ENCODE peak calls at places on chromosomes 1 and 21, in four cellular contexts. I is HCT116, Q is OCI-LY7, C is GM23248. P is an unnamed sample.

GRCh38 chr1:67575861-67576260 is 109.1 kb upstream of the GADD45A start:
- DNase-seq in I (no peak), Q (no peak), C (peak), P (no peak)

GRCh38 chr1:22275626-22276395 is 132.9 kb upstream of the WNT4 start:
- DNase-seq in I (peak), Q (peak), C (peak), P (peak)

GRCh38 chr1:163166886-163167555 is 35.7 kb downstream of the RGS5 start:
- DNase-seq in I (no peak), Q (no peak), C (peak), P (no peak)

GRCh38 chr1:162687870-162688269 is 55.6 kb downstream of the DDR2 start:
- DNase-seq in I (no peak), Q (no peak), C (peak), P (no peak)

GRCh38 chr1:172147541-172147940 is 272.9 kb upstream of the C1orf105 start:
- DNase-seq in I (no peak), Q (no peak), C (no peak), P (no peak)

GRCh38 chr1:234926574-234927311 is 201.9 kb downstream of the TOMM20 start:
- DNase-seq in I (no peak), Q (peak), C (no peak), P (no peak)

GRCh38 chr1:155086182-155086741 is 7.6 kb downstream of the EFNA3 start:
- DNase-seq in I (no peak), Q (peak), C (peak), P (peak)

GRCh38 chr1:190084552-190084951 is 393.1 kb downstream of the BRINP3 start:
- DNase-seq in I (peak), Q (peak), C (no peak), P (peak)

GRCh38 chr21:25126564-25126963 is 480.7 kb downstream of the MRPL39 start:
- DNase-seq in I (no peak), Q (no peak), C (no peak), P (no peak)

GRCh38 chr1:39525366-39526165 is 34.1 kb downstream of the BMP8A start:
- DNase-seq in I (no peak), Q (peak), C (no peak), P (no peak)

GRCh38 chr1:39529901-39530535 is 38.6 kb downstream of the BMP8A start:
- DNase-seq in I (no peak), Q (no peak), C (no peak), P (no peak)

GRCh38 chr1:39524591-39525365 is 33.3 kb downstream of the BMP8A start:
- DNase-seq in I (no peak), Q (no peak), C (no peak), P (no peak)

GRCh38 chr1:39526466-39527189 is 35.2 kb downstream of the BMP8A start:
- DNase-seq in I (no peak), Q (no peak), C (no peak), P (no peak)

GRCh38 chr1:39528082-39528481 is 36.6 kb downstream of the BMP8A start:
- DNase-seq in I (no peak), Q (no peak), C (no peak), P (no peak)
- TF ChIP-seq EZH2phosphoT487 in I (no peak), Q (no peak), C (no peak), P (no peak)

GRCh38 chr1:227240983-227241382 is 77.3 kb downstream of the CDC42BPA start:
- DNase-seq in I (no peak), Q (no peak), C (no peak), P (no peak)

DNA sequence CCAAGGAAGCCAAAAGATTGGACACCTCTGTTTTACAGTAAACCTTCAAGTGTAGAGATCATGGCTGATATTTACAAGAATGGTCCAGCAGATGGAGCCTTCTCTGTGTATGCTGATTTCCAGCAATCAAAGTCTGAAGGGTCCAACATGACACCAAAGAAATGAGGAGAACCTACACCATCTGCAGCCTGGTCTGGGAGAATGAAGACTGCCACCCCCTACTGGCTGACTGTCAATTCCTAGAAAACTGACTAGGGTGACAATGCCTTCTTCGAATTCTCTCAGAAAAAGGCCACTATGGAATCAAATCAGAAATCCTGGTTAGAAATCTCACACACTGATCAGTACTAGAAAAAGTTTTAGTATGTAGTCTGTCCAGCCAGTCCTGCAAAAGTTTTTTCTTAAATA is 83.3 kb downstream of the CDC42BPA start:
- DNase-seq in I (peak), Q (peak), C (peak), P (peak)
- TF ChIP-seq EZH2phosphoT487 in I (no peak), Q (no peak), C (no peak), P (no peak)

DNA sequence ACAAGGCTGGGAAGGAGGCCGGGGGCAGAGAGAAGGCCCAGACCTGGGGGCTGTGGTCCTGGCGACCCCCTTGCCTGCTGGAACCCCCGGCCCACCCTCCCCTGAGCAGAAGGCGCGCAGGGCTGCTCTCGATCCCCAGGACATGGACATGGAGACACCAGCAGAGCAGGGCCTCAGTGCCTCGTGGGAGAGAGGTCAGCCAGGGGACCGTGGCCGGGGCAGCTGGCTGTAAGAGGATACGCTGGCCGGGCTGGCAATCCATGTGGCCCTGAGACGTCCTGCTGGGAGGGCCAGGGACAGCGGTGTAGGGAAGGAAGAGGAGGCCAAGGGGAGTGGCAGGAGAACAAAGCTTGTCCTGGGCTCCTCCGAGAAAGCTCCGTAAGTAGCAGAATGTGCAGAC is 132.2 kb downstream of the CASZ1 start:
- DNase-seq in I (no peak), Q (no peak), C (no peak), P (peak)
- TF ChIP-seq EZH2phosphoT487 in I (no peak), Q (no peak), C (no peak), P (no peak)

DNA sequence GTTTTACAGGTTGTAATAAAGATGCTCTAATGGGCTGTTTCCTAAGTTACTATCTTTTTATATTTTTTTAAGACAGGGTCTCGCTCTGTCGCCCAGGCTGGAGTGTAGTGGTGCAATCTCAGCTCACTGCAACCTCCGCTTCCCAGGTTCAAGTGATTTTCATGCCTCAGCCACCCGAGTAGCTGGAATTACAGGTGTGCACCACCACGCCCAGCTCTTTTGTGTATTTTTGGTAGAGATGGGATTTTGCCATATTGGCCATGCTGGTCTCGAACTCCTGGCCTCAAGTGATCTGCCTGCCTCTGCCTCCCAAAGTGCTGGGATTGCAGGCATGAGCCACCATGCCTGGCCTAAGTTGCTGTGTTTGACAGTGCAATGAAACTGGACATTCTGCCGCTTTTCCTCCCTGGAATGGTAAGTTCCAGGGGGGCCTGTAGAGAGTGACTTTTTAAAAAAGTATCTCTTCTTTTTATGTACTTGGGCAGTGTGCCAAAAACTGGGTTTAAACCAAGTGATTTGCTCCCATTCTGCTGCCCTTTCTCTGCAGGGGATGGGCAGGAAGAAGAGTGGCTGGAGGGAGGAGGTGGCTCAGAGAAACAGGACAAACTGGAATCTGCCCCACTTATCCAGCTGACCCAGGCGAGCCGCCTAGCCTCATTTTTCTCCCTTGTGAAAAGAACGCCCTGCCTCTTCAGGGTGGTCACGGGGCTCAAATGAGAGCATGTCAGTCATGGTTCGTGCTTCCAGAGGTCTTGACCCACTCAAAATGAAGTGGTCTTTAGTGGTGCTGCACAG is 2.3 kb downstream of the SLC37A1 start:
- DNase-seq in I (peak), Q (no peak), C (peak), P (no peak)
- TF ChIP-seq EZH2phosphoT487 in I (no peak), Q (no peak), C (no peak), P (no peak)

GRCh38 chr1:200334661-200335256 is 75.1 kb downstream of the ZNF281 start:
- DNase-seq in I (peak), Q (no peak), C (no peak), P (no peak)
- TF ChIP-seq EZH2phosphoT487 in I (no peak), Q (no peak), C (no peak), P (no peak)

GRCh38 chr1:44240802-44241671 is 27.8 kb downstream of the DMAP1 start:
- DNase-seq in I (no peak), Q (no peak), C (no peak), P (no peak)
- TF ChIP-seq EZH2phosphoT487 in I (no peak), Q (no peak), C (no peak), P (no peak)

GRCh38 chr21:16608209-16608830 is 878.5 kb downstream of the USP25 start:
- DNase-seq in I (no peak), Q (no peak), C (no peak), P (peak)
- TF ChIP-seq EZH2phosphoT487 in I (no peak), Q (no peak), C (no peak), P (no peak)

GRCh38 chr1:177857285-177857684 is 112.6 kb downstream of the SEC16B start:
- DNase-seq in I (no peak), Q (no peak), C (no peak), P (no peak)
- TF ChIP-seq EZH2phosphoT487 in I (no peak), Q (no peak), C (no peak), P (no peak)

GRCh38 chr1:43991476-43992231 is at the start of gene CCDC24:
- DNase-seq in I (peak), Q (peak), C (peak), P (peak)
- TF ChIP-seq EZH2phosphoT487 in I (no peak), Q (no peak), C (no peak), P (no peak)

DNA sequence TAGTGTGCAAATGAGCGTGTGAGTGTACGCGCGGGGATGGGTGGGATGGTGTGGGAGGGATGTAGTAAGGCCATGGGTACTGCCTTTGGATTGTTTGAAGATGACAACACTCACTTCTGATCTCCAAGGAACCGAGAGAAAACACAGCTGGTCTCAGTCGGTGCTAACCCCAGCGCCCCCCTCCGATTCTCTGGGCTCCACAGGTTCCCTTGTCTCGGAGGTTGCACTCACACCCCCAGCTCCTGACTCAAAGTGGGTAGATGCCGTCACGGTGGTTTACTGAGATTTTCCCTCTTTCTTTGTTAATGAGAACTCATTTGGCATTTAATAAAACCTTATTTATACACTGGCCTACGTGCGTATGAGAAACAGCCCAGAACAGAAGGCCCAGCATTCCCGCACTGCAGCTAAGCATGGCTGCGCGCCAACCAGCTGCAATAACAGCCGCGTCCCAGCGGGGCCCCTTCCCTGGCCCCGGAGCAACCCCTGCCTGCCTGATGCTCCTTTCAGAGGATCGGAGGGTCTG is 25.8 kb downstream of the ABCA4 start:
- DNase-seq in I (no peak), Q (no peak), C (peak), P (no peak)
- TF ChIP-seq EZH2phosphoT487 in I (no peak), Q (no peak), C (no peak), P (no peak)

P was measured in neural progenitor cell.